ENCODE peak calls at places on chromosomes 12 and 14, in nine cellular contexts. J, E, M, B, S, N, H, O and Y are unnamed samples. For H3K36me3, the result is how much of the 10 kb centered on the place peaks cover.

GRCh38 chr14:99427632-99428315 is 52.9 kb downstream of the SETD3 start:
- DNase-seq in J (peak), S (no peak), M (no peak), O (no peak), N (peak), E (no peak), B (no peak), H (no peak), Y (no peak)

GRCh38 chr12:130868412-130868811 is 3.5 kb upstream of the RAN start:
- DNase-seq in B (no peak), M (no peak), N (no peak), E (no peak), J (no peak), S (no peak), H (no peak), O (no peak), Y (peak)

GRCh38 chr14:91356218-91356763 is 61.3 kb downstream of the CCDC88C start:
- DNase-seq in E (no peak), B (no peak), J (no peak), N (no peak), O (no peak), H (no peak), M (no peak), S (no peak), Y (no peak)

GRCh38 chr12:68012712-68013111 is 23.5 kb downstream of the IFNG-AS1 start:
- DNase-seq in M (no peak), O (no peak), N (no peak), J (peak), B (no peak), S (no peak), E (no peak), H (no peak), Y (no peak)

GRCh38 chr12:1559729-1560128 is 34.7 kb downstream of the FBXL14 start:
- DNase-seq in N (no peak), M (no peak), S (no peak), B (no peak), H (no peak), O (no peak), J (no peak), E (no peak), Y (no peak)

GRCh38 chr12:56120158-56120846 is 2.2 kb downstream of the ZC3H10 start:
- DNase-seq in J (no peak), N (peak), S (no peak), E (no peak), B (peak), H (no peak), M (peak), O (peak), Y (no peak)

GRCh38 chr12:119115296-119115905 is 63.3 kb upstream of the HSPB8 start:
- DNase-seq in E (peak), S (peak), M (no peak), O (peak), H (peak), N (peak), J (peak), B (peak), Y (no peak)

GRCh38 chr14:72839351-72839750 is 54.5 kb downstream of the DPF3 start:
- DNase-seq in H (no peak), O (no peak), B (no peak), S (no peak), J (no peak), N (no peak), M (no peak), E (no peak), Y (no peak)

GRCh38 chr14:51087024-51087423 is 7.9 kb downstream of the TRIM9 start:
- DNase-seq in N (peak), H (no peak), O (no peak), S (no peak), B (peak), E (no peak), J (no peak), M (peak), Y (no peak)

GRCh38 chr14:55092326-55092725 is 36.7 kb upstream of the LGALS3 start:
- DNase-seq in E (no peak), H (no peak), S (no peak), M (no peak), O (no peak), J (peak), N (no peak), B (no peak), Y (no peak)

GRCh38 chr14:34569750-34570149 is 30.2 kb upstream of the EAPP start:
- DNase-seq in N (peak), O (no peak), S (no peak), B (no peak), E (no peak), M (no peak), H (no peak), J (peak), Y (no peak)
- H3K36me3 ChIP-seq in N (under half), O (under half), S (under half), B (under half), E (under half), M (under half), H (under half), J (half or more), Y (under half)

DNA sequence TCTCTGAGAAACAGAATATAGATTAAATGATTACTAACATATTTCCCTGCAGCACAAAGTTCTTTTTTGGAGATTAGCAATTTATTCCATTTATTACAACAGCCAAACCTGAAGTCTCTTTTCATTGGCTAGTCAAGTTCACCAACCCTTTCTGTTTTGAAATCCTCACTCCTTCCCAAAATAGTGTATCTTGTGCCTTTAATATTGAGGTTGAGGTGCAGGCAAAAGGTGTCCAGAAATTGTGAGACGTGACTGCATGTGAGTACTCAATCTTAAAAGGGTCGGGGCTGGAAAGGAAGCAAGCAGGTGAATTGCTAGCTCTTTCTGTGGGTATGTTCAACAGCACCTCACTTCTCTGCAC is 11.1 kb upstream of the FOXN3 start:
- DNase-seq in O (no peak), M (no peak), H (no peak), E (no peak), B (no peak), S (no peak), J (no peak), N (no peak), Y (no peak)
- H3K4me3 ChIP-seq in O (no peak), M (no peak), H (no peak), E (no peak), B (no peak), S (no peak), J (no peak), N (no peak), Y (no peak)

GRCh38 chr14:103510311-103511021 is 12.2 kb downstream of the CKB start:
- DNase-seq in B (no peak), N (no peak), M (no peak), E (no peak), H (no peak), S (no peak), J (no peak), O (no peak), Y (no peak)

GRCh38 chr14:103507751-103508150 is 14.9 kb downstream of the CKB start:
- DNase-seq in H (no peak), N (no peak), S (no peak), B (no peak), E (no peak), J (no peak), O (peak), M (no peak), Y (no peak)

GRCh38 chr14:103508930-103509329 is 13.7 kb downstream of the CKB start:
- DNase-seq in E (no peak), O (peak), M (no peak), J (no peak), S (no peak), B (no peak), H (no peak), N (no peak), Y (no peak)

GRCh38 chr14:103509864-103510263 is 12.8 kb downstream of the CKB start:
- DNase-seq in E (no peak), S (no peak), O (no peak), N (no peak), B (no peak), H (no peak), J (no peak), M (no peak), Y (no peak)

GRCh38 chr14:103508521-103508920 is 14.1 kb downstream of the CKB start:
- DNase-seq in O (no peak), S (no peak), J (no peak), E (no peak), N (no peak), M (no peak), H (no peak), B (no peak), Y (no peak)
- H3K36me3 ChIP-seq in O (under half), S (under half), J (under half), E (under half), N (under half), M (under half), H (under half), B (under half), Y (under half)

GRCh38 chr12:42585846-42586226 is 3.7 kb downstream of the PRICKLE1 start:
- DNase-seq in H (no peak), B (no peak), J (peak), S (no peak), M (no peak), O (no peak), E (no peak), N (peak), Y (no peak)

GRCh38 chr12:42586268-42586667 is 3.3 kb downstream of the PRICKLE1 start:
- DNase-seq in M (no peak), H (no peak), B (no peak), O (no peak), N (no peak), J (peak), S (no peak), E (no peak), Y (no peak)

GRCh38 chr12:42588981-42589464 is 523 bp downstream of the PRICKLE1 start:
- DNase-seq in O (no peak), N (no peak), H (no peak), B (peak), E (peak), M (peak), J (peak), S (peak), Y (no peak)

GRCh38 chr12:42588308-42588836 is 1.2 kb downstream of the PRICKLE1 start:
- DNase-seq in B (peak), S (no peak), E (no peak), N (no peak), M (peak), H (no peak), J (peak), O (no peak), Y (no peak)

DNA sequence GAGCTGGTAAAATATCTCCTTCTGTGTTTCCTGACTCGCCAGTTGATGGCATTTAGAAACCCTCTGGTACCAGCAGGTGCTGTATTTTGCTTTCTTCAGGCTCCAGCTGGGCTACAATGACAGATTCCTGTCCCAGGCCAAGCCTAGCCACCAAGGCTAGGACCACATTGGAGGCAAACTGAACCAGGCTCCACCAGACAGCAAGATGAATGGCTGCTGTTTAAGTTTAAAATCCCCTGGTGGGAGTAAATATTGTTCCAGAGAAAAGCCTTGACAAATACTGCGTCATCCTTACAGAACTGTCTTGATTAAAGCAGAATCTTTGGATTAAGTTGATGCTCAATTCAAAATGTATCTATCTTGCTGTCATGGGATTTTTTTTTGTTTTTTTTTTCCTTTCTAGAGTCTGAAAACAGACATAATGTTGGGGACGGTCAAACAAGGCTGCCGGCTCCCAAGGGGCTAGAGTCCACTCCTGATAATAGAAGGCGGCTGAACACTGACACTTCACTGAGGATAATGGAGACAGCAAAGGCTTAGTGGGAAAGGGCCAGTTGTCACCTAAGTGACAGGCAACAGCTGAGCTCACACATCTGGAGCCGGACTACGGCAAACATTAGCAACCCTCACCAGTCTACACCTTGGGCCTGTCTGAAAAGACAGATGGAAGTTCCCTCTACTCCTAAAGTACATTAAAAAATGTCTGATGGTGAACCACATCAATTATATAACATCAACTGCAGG is 1.8 kb downstream of the PRICKLE1 start:
- DNase-seq in H (no peak), N (no peak), O (no peak), E (no peak), S (no peak), B (peak), J (peak), M (no peak), Y (no peak)
- H3K4me3 ChIP-seq in H (peak), N (peak), O (no peak), E (no peak), S (no peak), B (peak), J (peak), M (peak), Y (no peak)

GRCh38 chr12:109252799-109253198 is 56.3 kb downstream of the FOXN4 start:
- DNase-seq in N (no peak), O (no peak), E (no peak), J (no peak), B (no peak), M (no peak), H (no peak), S (no peak), Y (no peak)
- H3K36me3 ChIP-seq in N (under half), O (under half), E (under half), J (under half), B (under half), M (under half), H (under half), S (under half), Y (under half)

DNA sequence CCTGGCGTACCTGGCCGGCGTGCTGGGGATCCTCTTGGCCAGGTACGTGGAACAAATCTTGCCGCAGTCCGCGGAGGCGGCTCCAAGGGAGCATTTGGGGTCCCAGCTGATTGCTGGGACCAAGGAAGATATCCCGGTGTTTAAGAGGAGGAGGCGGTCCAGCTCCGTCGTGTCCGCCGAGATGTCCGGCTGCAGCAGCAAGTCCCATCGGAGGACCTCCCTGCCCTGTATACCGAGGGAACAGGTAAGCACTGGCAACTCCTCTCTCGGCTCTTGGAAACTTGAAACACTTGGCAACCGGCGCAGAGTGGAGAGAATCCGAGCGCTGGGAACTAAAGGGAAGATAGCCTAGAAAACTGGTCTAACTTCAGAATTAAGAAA is 1.7 kb downstream of the PDE3A start:
- DNase-seq in B (no peak), J (peak), S (peak), O (peak), H (no peak), N (peak), E (peak), M (no peak), Y (no peak)
- H3K4me3 ChIP-seq in B (peak), J (peak), S (peak), O (no peak), H (no peak), N (peak), E (peak), M (no peak), Y (no peak)